ENCODE peak calls at places on chromosomes 2 and 18, in nine cellular contexts. O is NCI-H460; V is kidney tubule cell; N is GM19239; T is stimulated activated CD8-positive, alpha-beta memory T cell treated with anti-CD3 and anti-CD28 coated beads, Interleukin-4, amount 100 ng/mL, for 24 hours; L is stimulated activated CD4-positive, alpha-beta T cell treated with anti-CD3 and anti-CD28 coated beads, Interleukin-2, amount 100 ng/mL, for 24 hours; S is putamen; A is DMS 273 treated with DMSO at 0.1 percent for 48 hours; G is psoas muscle. M is an unnamed sample.

GRCh38 chr2:98457045-98457696 is 12.5 kb downstream of the INPP4A start:
- DNase-seq in O (peak; percentile 84), V (peak; percentile 85), N (no peak), T (no peak), L (peak; percentile 8), S (no peak), A (no peak), G (no peak), M (peak; percentile 92)

GRCh38 chr2:196252408-196253114 is 81.2 kb upstream of the STK17B start:
- DNase-seq in O (no peak), V (peak; percentile 38), N (no peak), T (no peak), L (no peak), S (no peak), A (no peak), G (no peak), M (peak; percentile 41)

GRCh38 chr2:105369777-105370690 is 28.8 kb downstream of the FHL2 start:
- DNase-seq in O (peak; percentile 82), V (peak; percentile 86), N (peak; percentile 64), T (peak; percentile 79), L (peak; percentile 90), S (peak; percentile 78), A (peak; percentile 23), G (peak; percentile 93), M (peak; percentile 80)

GRCh38 chr2:177291701-177292100 is 27.2 kb upstream of the NFE2L2 start:
- DNase-seq in O (no peak), V (no peak), N (no peak), T (no peak), L (no peak), S (no peak), A (no peak), G (no peak), M (no peak)

GRCh38 chr2:228938629-228939028 is 332.5 kb downstream of the PID1 start:
- DNase-seq in O (no peak), V (no peak), N (no peak), T (no peak), L (no peak), S (no peak), A (no peak), G (no peak), M (no peak)

GRCh38 chr18:58026395-58026794 is 17.6 kb upstream of the NEDD4L start:
- DNase-seq in O (no peak), V (peak; percentile 12), N (no peak), T (no peak), L (no peak), S (no peak), A (no peak), G (no peak), M (no peak)

GRCh38 chr2:43460611-43461396 is 135.0 kb downstream of the THADA start:
- DNase-seq in O (no peak), V (no peak), N (no peak), T (no peak), L (no peak), S (no peak), A (no peak), G (no peak), M (no peak)

GRCh38 chr2:31219131-31219969 is 2.0 kb upstream of the CAPN14 start:
- DNase-seq in O (peak; percentile 5), V (peak; percentile 63), N (no peak), T (no peak), L (no peak), S (no peak), A (no peak), G (no peak), M (peak; percentile 79)